ENCODE peak calls at places on chromosomes 13 and 19, in eight cellular contexts. E is endodermal cell; M is AG04450; A is tibial nerve; F is gastrocnemius medialis; X is H1; L is CD4-positive, alpha-beta T cell; G is AG10803. J is an unnamed sample.

GRCh38 chr13:23629566-23630272 is 59.5 kb downstream of the TNFRSF19 start:
- DNase-seq in A (no peak), F (no peak), M (no peak), E (no peak), X (no peak), G (no peak), L (no peak), J (no peak)

GRCh38 chr19:50510121-50510670 is 795 bp downstream of the JOSD2 start:
- DNase-seq in L (no peak), M (no peak), A (no peak), F (no peak), E (no peak), X (no peak), G (no peak), J (no peak)

GRCh38 chr19:34588846-34589245 is 88.1 kb downstream of the SCGB2B2 start:
- DNase-seq in F (no peak), G (no peak), M (no peak), X (no peak), A (no peak), L (no peak), E (no peak), J (no peak)

GRCh38 chr19:2815923-2816322 is 3.7 kb upstream of the ZNF554 start:
- DNase-seq in L (no peak), A (no peak), M (no peak), X (no peak), E (no peak), F (no peak), G (no peak), J (no peak)

GRCh38 chr19:14840206-14840605 is 5.2 kb upstream of the OR7A5 start:
- DNase-seq in E (no peak), F (no peak), M (no peak), G (no peak), A (no peak), L (no peak), X (no peak), J (no peak)

GRCh38 chr19:29098863-29099481 is 114.0 kb downstream of the UQCRFS1 start:
- DNase-seq in X (no peak), F (peak), E (no peak), G (peak), M (peak), L (no peak), A (peak), J (no peak)

GRCh38 chr13:23505007-23505406 is 65.2 kb upstream of the TNFRSF19 start:
- DNase-seq in E (no peak), M (no peak), A (no peak), G (peak), F (no peak), L (no peak), X (no peak), J (no peak)

GRCh38 chr19:4108767-4109625 is 14.9 kb downstream of the MAP2K2 start:
- DNase-seq in X (no peak), E (no peak), G (no peak), A (no peak), F (no peak), M (no peak), L (peak), J (no peak)

GRCh38 chr13:29936051-29936813 is 85.8 kb upstream of the UBL3 start:
- DNase-seq in M (no peak), G (no peak), F (no peak), L (no peak), E (no peak), A (no peak), X (no peak), J (no peak)

GRCh38 chr19:56121180-56122167 is at the start of gene ZNF787:
- DNase-seq in X (peak), G (peak), F (peak), M (peak), E (peak), A (peak), L (peak), J (peak)

GRCh38 chr13:76778906-76779305 is 107.3 kb downstream of the KCTD12 start:
- DNase-seq in M (no peak), G (peak), F (no peak), X (no peak), A (no peak), L (no peak), E (no peak), J (no peak)

GRCh38 chr19:2636897-2637683 is 65.4 kb downstream of the GNG7 start:
- DNase-seq in X (no peak), F (no peak), L (peak), M (no peak), G (peak), A (no peak), E (peak), J (peak)

GRCh38 chr19:47111081-47111589 is 2.4 kb downstream of the ZC3H4 start:
- DNase-seq in G (no peak), E (peak), M (no peak), F (no peak), A (no peak), X (no peak), L (peak), J (no peak)

GRCh38 chr19:14305706-14306105 is 75.5 kb upstream of the ADGRE5 start:
- DNase-seq in F (no peak), M (no peak), L (no peak), G (no peak), E (no peak), A (no peak), X (no peak), J (no peak)

GRCh38 chr13:107881362-107881761 is 334.0 kb downstream of the LIG4 start:
- DNase-seq in L (no peak), A (no peak), X (no peak), M (no peak), E (no peak), G (no peak), F (no peak), J (no peak)

GRCh38 chr13:75761373-75761772 is 125.2 kb downstream of the LMO7 start:
- DNase-seq in L (no peak), G (no peak), M (no peak), A (no peak), X (no peak), F (no peak), E (no peak), J (no peak)

GRCh38 chr13:114161644-114162532 is 17.2 kb upstream of the CFAP97D2 start:
- DNase-seq in F (peak), E (no peak), G (peak), A (no peak), L (peak), M (no peak), X (no peak), J (no peak)

GRCh38 chr13:104431895-104432294 is 1365.7 kb upstream of the SLC10A2 start:
- DNase-seq in F (no peak), A (no peak), M (no peak), E (no peak), L (no peak), G (no peak), X (no peak), J (no peak)

GRCh38 chr13:112346173-112346898 is 29.8 kb upstream of the SPACA7 start:
- DNase-seq in A (no peak), M (no peak), E (peak), F (no peak), X (no peak), G (no peak), L (no peak), J (no peak)

GRCh38 chr19:35124098-35125060 is 8.8 kb downstream of the FXYD3 start:
- DNase-seq in L (peak), A (peak), G (peak), E (peak), F (peak), M (peak), X (no peak), J (peak)

GRCh38 chr13:29832899-29833298 is 17.5 kb downstream of the UBL3 start:
- DNase-seq in X (no peak), F (no peak), E (no peak), L (no peak), G (no peak), A (no peak), M (no peak), J (no peak)

GRCh38 chr13:78137404-78138142 is 218.9 kb upstream of the EDNRB start:
- DNase-seq in E (peak), G (peak), A (no peak), F (no peak), X (peak), M (peak), L (no peak), J (no peak)

GRCh38 chr19:19075126-19075525 is 11.3 kb downstream of the SLC25A42 start:
- DNase-seq in X (no peak), A (no peak), F (no peak), E (no peak), M (no peak), G (no peak), L (no peak), J (no peak)

GRCh38 chr19:5130371-5131030 is 161.6 kb downstream of the KDM4B start:
- DNase-seq in E (peak), A (no peak), L (peak), F (no peak), X (no peak), G (no peak), M (no peak), J (no peak)

GRCh38 chr19:21256722-21257121 is 72.5 kb downstream of the ZNF708 start:
- DNase-seq in M (no peak), E (peak), X (peak), A (no peak), L (no peak), F (no peak), G (peak), J (no peak)

GRCh38 chr13:42373048-42373812 is 101.3 kb downstream of the AKAP11 start:
- DNase-seq in A (no peak), F (no peak), E (no peak), X (no peak), L (no peak), M (no peak), G (no peak), J (no peak)

GRCh38 chr19:30711296-30711695 is 339.1 kb downstream of the ZNF536 start:
- DNase-seq in F (no peak), X (no peak), E (no peak), L (no peak), G (no peak), M (no peak), A (no peak), J (no peak)

GRCh38 chr13:20489185-20489820 is 36.4 kb downstream of the CRYL1 start:
- DNase-seq in A (no peak), M (no peak), X (no peak), E (peak), L (peak), F (peak), G (no peak), J (no peak)

GRCh38 chr19:20414133-20414532 is 151.4 kb downstream of the ZNF737 start:
- DNase-seq in X (no peak), M (no peak), L (no peak), A (no peak), G (no peak), F (no peak), E (no peak), J (no peak)

GRCh38 chr13:44236370-44236769 is 137.3 kb upstream of the SERP2 start:
- DNase-seq in F (peak), X (no peak), G (no peak), M (peak), L (no peak), E (no peak), A (no peak), J (no peak)

GRCh38 chr13:111241862-111242261 is 78.6 kb upstream of the TEX29 start:
- DNase-seq in F (no peak), A (no peak), E (no peak), M (no peak), L (no peak), G (no peak), X (no peak), J (no peak)

GRCh38 chr13:85266771-85267170 is 532.4 kb downstream of the SLITRK6 start:
- DNase-seq in F (no peak), X (no peak), A (no peak), M (no peak), L (no peak), E (peak), G (no peak), J (no peak)

GRCh38 chr13:32585625-32586021 is 629 bp upstream of the PDS5B start:
- DNase-seq in F (peak), E (peak), L (no peak), G (peak), X (no peak), A (no peak), M (no peak), J (no peak)

GRCh38 chr13:32582991-32583390 is 3.3 kb upstream of the PDS5B start:
- DNase-seq in X (no peak), L (no peak), A (no peak), M (no peak), G (no peak), F (no peak), E (no peak), J (no peak)

GRCh38 chr13:32586022-32586900 is at the start of gene PDS5B:
- DNase-seq in X (peak), E (peak), G (peak), F (peak), M (peak), L (peak), A (peak), J (peak)

GRCh38 chr13:32587774-32588165 is 1.5 kb downstream of the PDS5B start:
- DNase-seq in G (peak), M (no peak), F (no peak), E (no peak), A (no peak), L (no peak), X (no peak), J (no peak)

DNA sequence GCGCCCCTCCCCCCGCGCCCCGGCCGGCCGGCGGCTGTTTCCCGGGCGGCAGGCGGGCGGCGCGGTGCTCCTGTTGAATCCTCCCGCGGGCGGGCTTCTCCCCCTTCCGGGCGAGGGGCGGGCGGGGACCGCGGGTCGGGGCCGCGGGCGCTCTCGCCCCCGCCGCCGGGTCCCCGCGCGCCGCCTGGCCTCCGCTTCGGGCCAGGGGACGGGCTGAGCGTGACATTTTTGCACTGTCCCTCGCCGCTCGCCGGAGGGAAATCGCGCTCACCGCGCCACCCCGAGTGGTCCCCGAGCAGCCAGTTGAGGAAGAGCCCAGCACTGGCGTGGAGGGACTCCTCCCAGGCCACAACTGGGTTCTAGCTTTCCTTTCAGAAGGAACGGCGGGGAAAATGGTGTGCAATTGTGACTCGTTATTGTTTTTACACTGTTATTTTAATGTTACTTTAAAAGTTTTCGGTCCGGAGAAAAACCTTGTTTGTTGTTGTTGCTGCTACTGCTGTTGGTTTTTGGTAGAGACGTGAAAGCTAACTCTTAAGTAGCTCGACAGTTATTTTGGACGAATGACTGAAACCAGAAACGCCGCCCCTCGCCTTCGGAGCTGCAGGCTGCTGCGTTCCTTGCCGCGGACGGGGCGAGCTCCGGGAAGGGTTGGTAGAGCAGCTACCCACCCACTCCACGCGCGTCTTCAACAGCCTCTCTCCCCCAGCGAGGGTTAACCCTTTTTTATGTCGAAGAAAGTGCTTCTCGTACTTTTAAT is 942 bp downstream of the PDS5B start:
- DNase-seq in A (peak), F (peak), X (no peak), M (no peak), E (peak), G (peak), L (peak), J (peak)
- TF ChIP-seq CTCF in A (peak), F (peak), X (no peak), M (no peak), E (no peak), G (no peak), L (no peak), J (no peak)

DNA sequence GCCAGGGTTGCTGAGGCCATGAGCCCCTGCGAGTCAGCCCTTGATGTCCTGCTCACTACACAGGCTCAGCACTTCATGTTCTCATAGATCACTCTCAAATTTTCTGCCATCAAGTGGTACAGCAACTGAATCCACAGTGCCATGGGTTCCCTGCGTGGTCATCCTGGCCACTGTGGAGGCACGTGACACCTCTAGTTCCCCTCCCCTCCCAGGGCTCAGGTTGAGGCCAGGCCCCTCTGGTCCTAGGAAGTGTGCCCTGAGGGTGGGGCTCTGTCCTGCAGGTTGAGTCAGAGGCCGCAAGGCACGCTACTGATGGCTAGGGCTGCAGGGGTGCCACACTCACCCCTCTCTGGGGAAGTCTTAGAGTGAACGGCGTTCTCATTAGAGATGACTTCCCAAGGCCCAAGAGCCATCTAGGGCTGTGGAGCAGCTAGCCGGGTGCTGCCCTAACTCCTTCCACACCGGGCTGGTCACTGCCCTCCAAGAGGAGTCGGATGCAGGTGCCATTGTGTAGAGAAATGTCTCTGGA is 39.8 kb upstream of the TPM4 start:
- DNase-seq in L (no peak), M (no peak), A (no peak), G (no peak), E (no peak), F (no peak), X (no peak), J (no peak)
- TF ChIP-seq CTCF in L (no peak), M (no peak), A (no peak), G (no peak), E (no peak), F (no peak), X (no peak), J (no peak)

GRCh38 chr19:51546107-51546649 is 14.7 kb upstream of the SIGLEC6 start:
- DNase-seq in A (no peak), G (no peak), F (no peak), L (no peak), E (no peak), X (no peak), M (no peak), J (peak)
- TF ChIP-seq CTCF in A (no peak), G (no peak), F (no peak), L (no peak), E (no peak), X (no peak), M (no peak), J (no peak)

DNA sequence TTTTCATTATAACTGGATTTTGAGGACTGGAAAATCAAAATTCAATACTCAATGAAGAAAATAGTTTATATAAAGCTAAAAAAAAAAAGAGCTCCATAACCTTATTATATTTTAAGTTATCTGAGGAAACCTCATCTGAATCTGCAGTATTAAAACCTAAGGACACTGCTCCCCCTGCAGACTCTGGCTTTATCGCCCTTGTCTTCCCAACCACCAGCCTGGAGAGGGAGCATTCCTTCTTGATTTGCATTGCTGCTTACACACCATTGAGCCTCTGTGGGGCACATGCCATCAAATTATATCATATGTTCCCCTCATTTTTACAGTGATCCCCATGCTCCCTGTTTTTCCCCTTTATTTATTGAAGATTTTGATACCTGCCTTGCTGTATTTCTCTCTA is 871.4 kb upstream of the GPC6 start:
- DNase-seq in G (no peak), F (no peak), E (peak), A (no peak), L (no peak), M (no peak), X (no peak), J (no peak)
- TF ChIP-seq CTCF in G (no peak), F (no peak), E (peak), A (peak), L (no peak), M (peak), X (peak), J (no peak)

GRCh38 chr19:43934055-43934984 is 762 bp downstream of the ZNF45 start:
- DNase-seq in G (peak), L (no peak), F (no peak), A (no peak), X (no peak), E (no peak), M (no peak), J (no peak)
- TF ChIP-seq CTCF in G (peak), L (no peak), F (no peak), A (no peak), X (no peak), E (peak), M (peak), J (no peak)

DNA sequence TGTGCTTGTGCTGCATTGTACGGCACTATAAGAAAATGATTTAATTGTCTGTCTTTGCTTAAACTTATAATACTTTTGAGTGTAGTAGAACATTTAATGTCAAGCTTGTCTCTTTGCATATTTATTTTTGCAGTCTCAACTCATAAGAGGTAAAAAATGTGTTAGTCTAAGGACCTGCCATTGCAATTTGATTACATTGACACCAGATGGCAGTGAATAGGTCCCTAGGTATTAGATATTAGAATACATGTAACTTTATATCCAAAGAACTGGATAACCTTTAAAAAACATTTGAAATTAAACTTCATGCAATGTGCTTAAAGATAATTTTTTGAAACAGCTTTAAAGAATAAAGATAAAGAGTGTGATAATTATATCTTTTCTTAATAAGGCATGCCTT is 1421.3 kb downstream of the OLFM4 start:
- DNase-seq in E (no peak), L (no peak), A (no peak), X (no peak), F (no peak), M (no peak), G (no peak), J (no peak)
- TF ChIP-seq CTCF in E (peak), L (no peak), A (no peak), X (peak), F (no peak), M (no peak), G (no peak), J (no peak)

DNA sequence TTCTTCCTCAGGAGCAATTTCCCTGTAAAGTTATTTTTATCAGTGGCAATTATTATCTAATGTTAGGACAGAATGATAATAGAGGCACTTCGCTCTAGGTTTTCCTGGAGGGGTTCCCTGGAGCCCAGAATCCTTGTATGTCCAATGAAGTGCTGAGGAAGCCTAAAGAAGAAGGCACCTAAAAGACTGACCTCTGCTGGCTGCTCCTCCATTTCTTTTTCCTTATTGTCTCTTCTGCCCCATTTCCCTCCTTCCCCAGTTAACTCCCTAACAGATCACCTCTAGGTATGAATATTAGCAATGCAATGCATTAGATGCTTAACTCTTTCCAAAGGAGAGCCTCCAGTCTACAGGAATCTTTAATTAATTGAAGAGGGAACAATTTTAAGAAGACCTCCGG is 985.4 kb downstream of the DIAPH3 start:
- DNase-seq in M (no peak), A (no peak), L (no peak), E (peak), G (no peak), F (no peak), X (no peak), J (no peak)
- TF ChIP-seq CTCF in M (peak), A (no peak), L (no peak), E (peak), G (peak), F (no peak), X (peak), J (no peak)